ENCODE peak calls at places on chromosomes 13 and 19, in six cellular contexts. One of them, this sample, is unnamed.

GRCh38 chr13:77112961-77113360 is 86.0 kb upstream of the FBXL3 start:
- DNase-seq in NCI-H1092: no peak
- DNase-seq in PC-3: no peak
- DNase-seq in SHP77: no peak
- DNase-seq in tibial artery: no peak
- DNase-seq in GM12865: no peak
- DNase-seq in this sample: no peak

GRCh38 chr13:109155301-109155761 is 525.9 kb downstream of the MYO16 start:
- DNase-seq in NCI-H1092: no peak
- DNase-seq in PC-3: peak; percentile 64
- DNase-seq in SHP77: no peak
- DNase-seq in tibial artery: no peak
- DNase-seq in GM12865: no peak
- DNase-seq in this sample: no peak

GRCh38 chr19:13042443-13043130 is 47.3 kb downstream of the NFIX start:
- DNase-seq in NCI-H1092: no peak
- DNase-seq in PC-3: no peak
- DNase-seq in SHP77: no peak
- DNase-seq in tibial artery: no peak
- DNase-seq in GM12865: no peak
- DNase-seq in this sample: no peak

GRCh38 chr19:17292301-17293074 is 10.7 kb downstream of the ABHD8 start:
- DNase-seq in NCI-H1092: no peak
- DNase-seq in PC-3: peak; percentile 72
- DNase-seq in SHP77: peak; percentile 27
- DNase-seq in tibial artery: peak; percentile 85
- DNase-seq in GM12865: peak; percentile 90
- DNase-seq in this sample: no peak

GRCh38 chr13:101751488-101751887 is 299.0 kb downstream of the ITGBL1 start:
- DNase-seq in NCI-H1092: peak; percentile 40
- DNase-seq in PC-3: peak; percentile 92
- DNase-seq in SHP77: peak; percentile 71
- DNase-seq in tibial artery: no peak
- DNase-seq in GM12865: peak; percentile 30
- DNase-seq in this sample: peak; percentile 16

GRCh38 chr19:46017874-46018675 is 4.8 kb downstream of the PGLYRP1 start:
- DNase-seq in NCI-H1092: no peak
- DNase-seq in PC-3: no peak
- DNase-seq in SHP77: no peak
- DNase-seq in tibial artery: no peak
- DNase-seq in GM12865: no peak
- DNase-seq in this sample: no peak

GRCh38 chr13:36674337-36675212 is 755 bp downstream of the SERTM1 start:
- DNase-seq in NCI-H1092: no peak
- DNase-seq in PC-3: no peak
- DNase-seq in SHP77: peak; percentile 9
- DNase-seq in tibial artery: no peak
- DNase-seq in GM12865: no peak
- DNase-seq in this sample: no peak

GRCh38 chr13:42740753-42741152 is 40.6 kb upstream of the FAM216B start:
- DNase-seq in NCI-H1092: no peak
- DNase-seq in PC-3: peak; percentile 23
- DNase-seq in SHP77: no peak
- DNase-seq in tibial artery: no peak
- DNase-seq in GM12865: no peak
- DNase-seq in this sample: no peak

GRCh38 chr19:3243851-3244700 is 19.6 kb downstream of the CELF5 start:
- DNase-seq in NCI-H1092: no peak
- DNase-seq in PC-3: peak; percentile 63
- DNase-seq in SHP77: no peak
- DNase-seq in tibial artery: no peak
- DNase-seq in GM12865: peak; percentile 52
- DNase-seq in this sample: no peak

GRCh38 chr19:17245535-17245984 is at the start of gene NR2F6:
- DNase-seq in NCI-H1092: no peak
- DNase-seq in PC-3: no peak
- DNase-seq in SHP77: no peak
- DNase-seq in tibial artery: no peak
- DNase-seq in GM12865: no peak
- DNase-seq in this sample: no peak

GRCh38 chr19:741506-742131 is 9.3 kb upstream of the MISP start:
- DNase-seq in NCI-H1092: no peak
- DNase-seq in PC-3: peak; percentile 18
- DNase-seq in SHP77: peak; percentile 38
- DNase-seq in tibial artery: no peak
- DNase-seq in GM12865: peak; percentile 27
- DNase-seq in this sample: no peak

GRCh38 chr19:44796701-44797115 is 12.2 kb upstream of the BCAM start:
- DNase-seq in NCI-H1092: peak; percentile 82
- DNase-seq in PC-3: peak; percentile 73
- DNase-seq in SHP77: peak; percentile 92
- DNase-seq in tibial artery: no peak
- DNase-seq in GM12865: peak; percentile 49
- DNase-seq in this sample: peak; percentile 92

GRCh38 chr13:81760316-81760715 is 1419.4 kb upstream of the SPRY2 start:
- DNase-seq in NCI-H1092: no peak
- DNase-seq in PC-3: peak; percentile 35
- DNase-seq in SHP77: no peak
- DNase-seq in tibial artery: no peak
- DNase-seq in GM12865: no peak
- DNase-seq in this sample: no peak

GRCh38 chr19:42199440-42200115 is 17.9 kb downstream of the DEDD2 start:
- DNase-seq in NCI-H1092: no peak
- DNase-seq in PC-3: no peak
- DNase-seq in SHP77: no peak
- DNase-seq in tibial artery: no peak
- DNase-seq in GM12865: peak; percentile 89
- DNase-seq in this sample: no peak

GRCh38 chr13:37136633-37137032 is 31.2 kb upstream of the CSNK1A1L start:
- DNase-seq in NCI-H1092: no peak
- DNase-seq in PC-3: no peak
- DNase-seq in SHP77: no peak
- DNase-seq in tibial artery: no peak
- DNase-seq in GM12865: no peak
- DNase-seq in this sample: no peak

GRCh38 chr13:31172535-31172934 is 10.8 kb upstream of the HSPH1 start:
- DNase-seq in NCI-H1092: no peak
- DNase-seq in PC-3: peak; percentile 96
- DNase-seq in SHP77: no peak
- DNase-seq in tibial artery: no peak
- DNase-seq in GM12865: no peak
- DNase-seq in this sample: no peak

GRCh38 chr19:33432408-33433170 is 59.1 kb downstream of the CEBPG start:
- DNase-seq in NCI-H1092: peak; percentile 17
- DNase-seq in PC-3: no peak
- DNase-seq in SHP77: no peak
- DNase-seq in tibial artery: no peak
- DNase-seq in GM12865: no peak
- DNase-seq in this sample: no peak

GRCh38 chr13:21079761-21080730 is 18.7 kb upstream of the LATS2 start:
- DNase-seq in NCI-H1092: no peak
- DNase-seq in PC-3: peak; percentile 63
- DNase-seq in SHP77: no peak
- DNase-seq in tibial artery: peak; percentile 75
- DNase-seq in GM12865: no peak
- DNase-seq in this sample: no peak

GRCh38 chr19:58046856-58047255 is 12.2 kb upstream of the ZNF135 start:
- DNase-seq in NCI-H1092: no peak
- DNase-seq in PC-3: no peak
- DNase-seq in SHP77: no peak
- DNase-seq in tibial artery: no peak
- DNase-seq in GM12865: no peak
- DNase-seq in this sample: no peak

GRCh38 chr13:29937836-29938235 is 87.4 kb upstream of the UBL3 start:
- DNase-seq in NCI-H1092: no peak
- DNase-seq in PC-3: no peak
- DNase-seq in SHP77: no peak
- DNase-seq in tibial artery: no peak
- DNase-seq in GM12865: peak; percentile 20
- DNase-seq in this sample: no peak

GRCh38 chr13:24112791-24113190 is 47.7 kb upstream of the SPATA13 start:
- DNase-seq in NCI-H1092: no peak
- DNase-seq in PC-3: no peak
- DNase-seq in SHP77: no peak
- DNase-seq in tibial artery: no peak
- DNase-seq in GM12865: no peak
- DNase-seq in this sample: no peak

GRCh38 chr19:40799558-40800338 is 757 bp downstream of the EGLN2 start:
- DNase-seq in NCI-H1092: no peak
- DNase-seq in PC-3: no peak
- DNase-seq in SHP77: peak; percentile 9
- DNase-seq in tibial artery: no peak
- DNase-seq in GM12865: peak; percentile 58
- DNase-seq in this sample: no peak

GRCh38 chr13:106036870-106037269 is 498.6 kb downstream of the EFNB2 start:
- DNase-seq in NCI-H1092: no peak
- DNase-seq in PC-3: peak; percentile 5
- DNase-seq in SHP77: peak; percentile 7
- DNase-seq in tibial artery: no peak
- DNase-seq in GM12865: no peak
- DNase-seq in this sample: no peak

GRCh38 chr19:16268676-16269319 is 55.8 kb upstream of the KLF2 start:
- DNase-seq in NCI-H1092: no peak
- DNase-seq in PC-3: no peak
- DNase-seq in SHP77: no peak
- DNase-seq in tibial artery: no peak
- DNase-seq in GM12865: no peak
- DNase-seq in this sample: no peak

GRCh38 chr19:35306473-35307246 is 14.7 kb downstream of the MAG start:
- DNase-seq in NCI-H1092: no peak
- DNase-seq in PC-3: peak; percentile 50
- DNase-seq in SHP77: no peak
- DNase-seq in tibial artery: no peak
- DNase-seq in GM12865: peak; percentile 50
- DNase-seq in this sample: no peak

GRCh38 chr13:110874508-110874960 is 40.3 kb downstream of the ANKRD10 start:
- DNase-seq in NCI-H1092: peak; percentile 68
- DNase-seq in PC-3: peak; percentile 70
- DNase-seq in SHP77: peak; percentile 82
- DNase-seq in tibial artery: peak; percentile 94
- DNase-seq in GM12865: peak; percentile 31
- DNase-seq in this sample: peak; percentile 74

GRCh38 chr13:23921451-23921888 is 24.2 kb upstream of the C1QTNF9B start:
- DNase-seq in NCI-H1092: peak; percentile 21
- DNase-seq in PC-3: peak; percentile 72
- DNase-seq in SHP77: peak; percentile 2
- DNase-seq in tibial artery: no peak
- DNase-seq in GM12865: peak; percentile 50
- DNase-seq in this sample: no peak

GRCh38 chr19:37329686-37330085 is 41.2 kb upstream of the ZNF527 start:
- DNase-seq in NCI-H1092: no peak
- DNase-seq in PC-3: peak; percentile 16
- DNase-seq in SHP77: peak; percentile 37
- DNase-seq in tibial artery: no peak
- DNase-seq in GM12865: no peak
- DNase-seq in this sample: no peak

GRCh38 chr13:99792079-99792921 is 179.3 kb downstream of the ZIC5 start:
- DNase-seq in NCI-H1092: no peak
- DNase-seq in PC-3: no peak
- DNase-seq in SHP77: peak; percentile 84
- DNase-seq in tibial artery: no peak
- DNase-seq in GM12865: no peak
- DNase-seq in this sample: no peak

GRCh38 chr19:30387311-30388115 is 15.3 kb downstream of the ZNF536 start:
- DNase-seq in NCI-H1092: no peak
- DNase-seq in PC-3: no peak
- DNase-seq in SHP77: no peak
- DNase-seq in tibial artery: no peak
- DNase-seq in GM12865: no peak
- DNase-seq in this sample: no peak

GRCh38 chr19:11539495-11540365 is 1.1 kb downstream of the CNN1 start:
- DNase-seq in NCI-H1092: no peak
- DNase-seq in PC-3: no peak
- DNase-seq in SHP77: no peak
- DNase-seq in tibial artery: peak; percentile 86
- DNase-seq in GM12865: no peak
- DNase-seq in this sample: no peak

GRCh38 chr13:34522818-34523217 is 419.3 kb upstream of the NBEA start:
- DNase-seq in NCI-H1092: no peak
- DNase-seq in PC-3: peak; percentile 12
- DNase-seq in SHP77: no peak
- DNase-seq in tibial artery: no peak
- DNase-seq in GM12865: no peak
- DNase-seq in this sample: no peak

GRCh38 chr13:75061909-75062308 is 420.1 kb downstream of the TBC1D4 start:
- DNase-seq in NCI-H1092: no peak
- DNase-seq in PC-3: no peak
- DNase-seq in SHP77: no peak
- DNase-seq in tibial artery: no peak
- DNase-seq in GM12865: no peak
- DNase-seq in this sample: no peak

GRCh38 chr13:40271931-40272775 is 394.3 kb downstream of the FOXO1 start:
- DNase-seq in NCI-H1092: no peak
- DNase-seq in PC-3: peak; percentile 71
- DNase-seq in SHP77: no peak
- DNase-seq in tibial artery: peak; percentile 92
- DNase-seq in GM12865: no peak
- DNase-seq in this sample: no peak

GRCh38 chr13:20461860-20462532 is 63.7 kb downstream of the CRYL1 start:
- DNase-seq in NCI-H1092: no peak
- DNase-seq in PC-3: no peak
- DNase-seq in SHP77: no peak
- DNase-seq in tibial artery: no peak
- DNase-seq in GM12865: no peak
- DNase-seq in this sample: no peak

GRCh38 chr19:39195755-39196154 is 1.0 kb upstream of the NCCRP1 start:
- DNase-seq in NCI-H1092: no peak
- DNase-seq in PC-3: peak; percentile 23
- DNase-seq in SHP77: no peak
- DNase-seq in tibial artery: no peak
- DNase-seq in GM12865: no peak
- DNase-seq in this sample: no peak

GRCh38 chr13:27613623-27614022 is 6.7 kb downstream of the LNX2 start:
- DNase-seq in NCI-H1092: no peak
- DNase-seq in PC-3: no peak
- DNase-seq in SHP77: no peak
- DNase-seq in tibial artery: no peak
- DNase-seq in GM12865: no peak
- DNase-seq in this sample: no peak

GRCh38 chr19:16380943-16381755 is 56.5 kb downstream of the KLF2 start:
- DNase-seq in NCI-H1092: no peak
- DNase-seq in PC-3: no peak
- DNase-seq in SHP77: no peak
- DNase-seq in tibial artery: no peak
- DNase-seq in GM12865: no peak
- DNase-seq in this sample: no peak

GRCh38 chr19:36257512-36257876 is 42.6 kb downstream of the ZNF146 start:
- DNase-seq in NCI-H1092: no peak
- DNase-seq in PC-3: no peak
- DNase-seq in SHP77: no peak
- DNase-seq in tibial artery: no peak
- DNase-seq in GM12865: no peak
- DNase-seq in this sample: no peak

This sample was measured in NCI-H2029.